ENCODE peak calls at places on chromosomes 1 and 21, in nine cellular contexts. L, O, E, H, I, A, D, F and J are unnamed samples.

GRCh38 chr1:116515702-116516101 is 55.1 kb downstream of the CD58 start:
- DNase-seq in L (peak), O (no peak), E (no peak), H (no peak), I (no peak), A (no peak), D (no peak), F (peak), J (no peak)

GRCh38 chr1:180542530-180543171 is 16.1 kb upstream of the OVAAL start:
- DNase-seq in L (no peak), O (no peak), E (no peak), H (no peak), I (no peak), A (no peak), D (peak), F (no peak), J (no peak)

GRCh38 chr1:168863647-168864234 is 134.7 kb upstream of the DPT start:
- DNase-seq in L (no peak), O (no peak), E (no peak), H (no peak), I (no peak), A (no peak), D (no peak), F (no peak), J (no peak)

GRCh38 chr1:182703539-182703938 is 19.2 kb upstream of the RGS8 start:
- DNase-seq in L (no peak), O (no peak), E (no peak), H (no peak), I (no peak), A (no peak), D (no peak), F (no peak), J (no peak)

GRCh38 chr1:112026501-112026900 is 37.0 kb upstream of the KCND3 start:
- DNase-seq in L (no peak), O (no peak), E (no peak), H (no peak), I (no peak), A (no peak), D (no peak), F (no peak), J (no peak)

GRCh38 chr1:185419718-185420117 is 102.7 kb upstream of the IVNS1ABP start:
- DNase-seq in L (no peak), O (no peak), E (no peak), H (no peak), I (no peak), A (no peak), D (no peak), F (no peak), J (no peak)

GRCh38 chr1:103514920-103515503 is 10.5 kb upstream of the RNPC3 start:
- DNase-seq in L (no peak), O (no peak), E (no peak), H (no peak), I (no peak), A (no peak), D (peak), F (no peak), J (no peak)

GRCh38 chr21:37873655-37874054 is 42.6 kb downstream of the KCNJ6 start:
- DNase-seq in L (no peak), O (no peak), E (no peak), H (no peak), I (no peak), A (no peak), D (peak), F (no peak), J (no peak)

GRCh38 chr1:19815801-19816736 is 986 bp upstream of the RNF186 start:
- DNase-seq in L (no peak), O (no peak), E (peak), H (no peak), I (peak), A (no peak), D (no peak), F (peak), J (no peak)

GRCh38 chr1:21914880-21915640 is 22.1 kb downstream of the HSPG2 start:
- DNase-seq in L (no peak), O (no peak), E (peak), H (no peak), I (no peak), A (peak), D (no peak), F (no peak), J (no peak)

GRCh38 chr1:248618878-248619277 is 16.0 kb downstream of the OR2T11 start:
- DNase-seq in L (peak), O (no peak), E (peak), H (no peak), I (peak), A (peak), D (peak), F (peak), J (peak)

GRCh38 chr1:66315675-66316074 is 218.3 kb upstream of the SGIP1 start:
- DNase-seq in L (no peak), O (no peak), E (no peak), H (no peak), I (no peak), A (no peak), D (peak), F (no peak), J (no peak)

GRCh38 chr1:161121042-161121441 is 3.1 kb downstream of the NIT1 start:
- DNase-seq in L (no peak), O (no peak), E (no peak), H (no peak), I (no peak), A (no peak), D (no peak), F (no peak), J (no peak)

GRCh38 chr1:219283541-219283940 is 109.9 kb downstream of the LYPLAL1 start:
- DNase-seq in L (no peak), O (no peak), E (no peak), H (no peak), I (no peak), A (no peak), D (peak), F (no peak), J (no peak)

GRCh38 chr1:200075522-200075921 is 48.0 kb downstream of the NR5A2 start:
- DNase-seq in L (no peak), O (no peak), E (no peak), H (no peak), I (no peak), A (no peak), D (no peak), F (no peak), J (no peak)

GRCh38 chr21:44993321-44994015 is 53.6 kb downstream of the SLX9 start:
- DNase-seq in L (no peak), O (no peak), E (no peak), H (no peak), I (no peak), A (no peak), D (no peak), F (no peak), J (no peak)

GRCh38 chr1:207031632-207032258 is 811 bp downstream of the C1orf116 start:
- DNase-seq in L (no peak), O (no peak), E (no peak), H (no peak), I (peak), A (no peak), D (no peak), F (peak), J (no peak)

GRCh38 chr1:100721502-100722205 is 2.1 kb downstream of the VCAM1 start:
- DNase-seq in L (no peak), O (peak), E (peak), H (no peak), I (peak), A (no peak), D (peak), F (peak), J (no peak)

GRCh38 chr1:39840507-39840906 is 42.8 kb downstream of the TRIT1 start:
- DNase-seq in L (no peak), O (no peak), E (no peak), H (no peak), I (no peak), A (no peak), D (no peak), F (no peak), J (no peak)

GRCh38 chr1:151616505-151616849 is 4.6 kb downstream of the SNX27 start:
- DNase-seq in L (no peak), O (no peak), E (no peak), H (no peak), I (no peak), A (no peak), D (peak), F (no peak), J (no peak)

DNA sequence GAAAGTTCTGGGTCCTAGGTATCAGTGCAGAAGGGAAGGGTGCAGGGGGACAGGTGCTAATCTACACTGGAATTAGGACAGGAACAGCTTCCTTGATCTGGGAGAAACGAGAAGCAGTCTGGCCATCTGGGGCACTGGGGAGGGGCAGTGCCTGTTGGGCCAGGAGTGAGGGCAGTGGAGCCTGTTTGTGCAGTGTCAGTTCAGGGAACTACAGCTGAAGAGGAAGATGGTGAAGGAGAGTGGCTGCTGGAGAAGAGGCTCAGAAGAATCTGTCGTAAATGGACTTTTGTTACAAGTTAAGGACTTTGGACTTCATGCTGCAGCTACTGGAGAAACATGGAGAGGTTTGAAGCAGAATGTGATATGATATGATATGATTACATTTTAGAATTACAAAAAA is 3.1 kb upstream of the TNFSF4 start:
- DNase-seq in L (no peak), O (no peak), E (no peak), H (no peak), I (peak), A (no peak), D (no peak), F (no peak), J (no peak)
- H3K27ac ChIP-seq in L (no peak), O (no peak), E (no peak), H (no peak), I (peak), A (no peak), D (no peak), F (no peak), J (no peak)

GRCh38 chr1:8663915-8664331 is 153.5 kb downstream of the RERE start:
- DNase-seq in L (no peak), O (no peak), E (peak), H (no peak), I (no peak), A (no peak), D (peak), F (peak), J (no peak)
- H3K27ac ChIP-seq in L (no peak), O (no peak), E (no peak), H (no peak), I (peak), A (peak), D (no peak), F (peak), J (peak)

GRCh38 chr1:36991551-36991950 is 42.8 kb downstream of the GRIK3 start:
- DNase-seq in L (no peak), O (no peak), E (no peak), H (no peak), I (no peak), A (no peak), D (no peak), F (no peak), J (no peak)

GRCh38 chr1:36994863-36995262 is 39.5 kb downstream of the GRIK3 start:
- DNase-seq in L (no peak), O (no peak), E (no peak), H (no peak), I (no peak), A (no peak), D (no peak), F (no peak), J (no peak)

GRCh38 chr1:36996106-36996505 is 38.2 kb downstream of the GRIK3 start:
- DNase-seq in L (no peak), O (no peak), E (no peak), H (no peak), I (no peak), A (no peak), D (no peak), F (no peak), J (no peak)

GRCh38 chr1:36992139-36992940 is 42.0 kb downstream of the GRIK3 start:
- DNase-seq in L (no peak), O (no peak), E (no peak), H (no peak), I (no peak), A (no peak), D (no peak), F (no peak), J (no peak)

DNA sequence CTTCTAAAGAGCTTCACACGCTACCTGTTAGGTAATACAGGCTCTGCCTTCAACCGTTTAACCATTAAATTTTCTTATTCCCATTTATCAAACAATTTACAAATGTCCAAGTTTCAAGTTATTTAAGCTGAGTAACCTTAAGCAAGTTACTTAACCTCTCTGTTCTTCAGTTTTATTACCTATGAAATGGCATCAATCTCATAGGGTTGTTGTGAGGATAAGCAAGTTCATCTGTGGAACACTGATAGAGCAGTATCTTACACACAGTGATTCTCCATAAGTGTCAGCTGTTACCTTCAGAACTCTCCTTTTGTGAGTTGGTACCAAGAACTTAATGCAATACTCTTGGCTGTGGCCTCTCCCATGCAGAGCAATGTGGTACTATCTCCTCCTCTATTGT is 40.0 kb downstream of the GRIK3 start:
- DNase-seq in L (no peak), O (no peak), E (no peak), H (no peak), I (no peak), A (no peak), D (no peak), F (no peak), J (no peak)
- H3K27ac ChIP-seq in L (no peak), O (no peak), E (no peak), H (no peak), I (no peak), A (no peak), D (no peak), F (no peak), J (no peak)

GRCh38 chr1:7536891-7537591 is 234.1 kb upstream of the VAMP3 start:
- DNase-seq in L (no peak), O (no peak), E (no peak), H (peak), I (no peak), A (peak), D (no peak), F (no peak), J (no peak)
- H3K27ac ChIP-seq in L (no peak), O (no peak), E (no peak), H (no peak), I (no peak), A (no peak), D (no peak), F (no peak), J (no peak)

GRCh38 chr1:109864960-109865611 is 45.6 kb upstream of the CSF1 start:
- DNase-seq in L (no peak), O (no peak), E (peak), H (no peak), I (no peak), A (no peak), D (peak), F (no peak), J (no peak)
- H3K27ac ChIP-seq in L (no peak), O (no peak), E (no peak), H (peak), I (peak), A (peak), D (no peak), F (no peak), J (peak)

DNA sequence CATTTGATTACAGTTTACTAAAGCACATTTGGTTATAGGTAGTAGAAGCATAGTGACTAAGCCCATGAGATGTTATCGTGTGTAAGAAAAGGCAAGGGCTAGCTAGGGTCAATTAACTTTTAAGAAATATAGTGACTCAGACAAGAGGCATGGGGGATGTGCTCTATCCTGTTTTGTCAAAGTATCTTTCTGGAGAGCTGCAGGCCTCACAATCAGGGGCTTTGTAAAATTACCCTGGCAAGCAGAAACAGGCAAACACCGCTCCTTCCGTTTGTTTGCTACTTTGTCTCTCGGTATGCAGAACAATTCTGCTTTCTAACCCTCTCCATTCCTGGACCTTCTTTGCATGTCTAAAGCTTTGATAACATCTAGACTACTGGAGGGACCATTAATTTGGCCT is 26.0 kb upstream of the ZNF697 start:
- DNase-seq in L (no peak), O (no peak), E (no peak), H (no peak), I (no peak), A (no peak), D (peak), F (no peak), J (no peak)
- H3K27ac ChIP-seq in L (no peak), O (no peak), E (no peak), H (no peak), I (no peak), A (no peak), D (no peak), F (no peak), J (no peak)

GRCh38 chr1:89890085-89890754 is 69.4 kb downstream of the LRRC8D start:
- DNase-seq in L (no peak), O (no peak), E (no peak), H (no peak), I (no peak), A (peak), D (no peak), F (no peak), J (no peak)
- H3K27ac ChIP-seq in L (no peak), O (no peak), E (no peak), H (no peak), I (no peak), A (no peak), D (no peak), F (no peak), J (no peak)